ENCODE peak calls at places on chromosomes 13 and 19, in four cellular contexts. T is iris pigment epithelial cell, D is left cardiac atrium, R is NCI-H1417 treated with DMSO at 0.1 percent for 48 hours. A is an unnamed sample.

GRCh38 chr13:92510416-92510815 is 716.2 kb upstream of the GPC6 start:
- DNase-seq in T (peak), D (no peak), R (no peak), A (peak)

GRCh38 chr19:39360599-39360998 is 18.4 kb downstream of the SAMD4B start:
- DNase-seq in T (no peak), D (no peak), R (no peak), A (no peak)

GRCh38 chr13:95588134-95588533 is 35.6 kb downstream of the CLDN10 start:
- DNase-seq in T (no peak), D (no peak), R (no peak), A (no peak)

GRCh38 chr19:3980353-3981251 is 4.7 kb downstream of the EEF2 start:
- DNase-seq in T (no peak), D (no peak), R (no peak), A (no peak)

GRCh38 chr19:29724102-29724641 is 9.1 kb upstream of the C19orf12 start:
- DNase-seq in T (peak), D (no peak), R (no peak), A (no peak)

GRCh38 chr19:2451741-2452140 is 5.0 kb downstream of the LMNB2 start:
- DNase-seq in T (no peak), D (no peak), R (no peak), A (no peak)

GRCh38 chr19:12825259-12826131 is 8.9 kb downstream of the RTBDN start:
- DNase-seq in T (no peak), D (peak), R (no peak), A (no peak)

GRCh38 chr13:94345374-94346195 is 133.9 kb downstream of the DCT start:
- DNase-seq in T (peak), D (no peak), R (peak), A (peak)

GRCh38 chr13:32430018-32430747 is 2.3 kb upstream of the N4BP2L1 start:
- DNase-seq in T (no peak), D (no peak), R (no peak), A (no peak)

GRCh38 chr19:9431475-9431874 is 3.9 kb downstream of the ZNF266 start:
- DNase-seq in T (peak), D (no peak), R (no peak), A (no peak)

GRCh38 chr19:52621376-52621775 is 16.8 kb downstream of the ZNF83 start:
- DNase-seq in T (no peak), D (no peak), R (no peak), A (no peak)

GRCh38 chr19:1826557-1827521 is 14.8 kb upstream of the ATP8B3 start:
- DNase-seq in T (no peak), D (no peak), R (no peak), A (peak)

GRCh38 chr13:46355906-46356305 is 31.1 kb downstream of the RUBCNL start:
- DNase-seq in T (no peak), D (no peak), R (no peak), A (peak)

GRCh38 chr19:50909240-50910070 is 1.7 kb downstream of the KLK4 start:
- DNase-seq in T (peak), D (peak), R (no peak), A (no peak)

GRCh38 chr13:90686438-90686837 is 661.0 kb upstream of the MIR17HG start:
- DNase-seq in T (peak), D (no peak), R (no peak), A (peak)

GRCh38 chr13:99256709-99257108 is 1.5 kb downstream of the GPR18 start:
- DNase-seq in T (peak), D (no peak), R (no peak), A (peak)

GRCh38 chr13:80712026-80712425 is 371.1 kb upstream of the SPRY2 start:
- DNase-seq in T (peak), D (no peak), R (no peak), A (no peak)

GRCh38 chr13:93690139-93690538 is 463.5 kb downstream of the GPC6 start:
- DNase-seq in T (peak), D (no peak), R (no peak), A (no peak)

GRCh38 chr13:34913040-34913439 is 29.0 kb upstream of the NBEA start:
- DNase-seq in T (peak), D (no peak), R (no peak), A (peak)

GRCh38 chr19:35397064-35397463 is 26.2 kb downstream of the GPR42 start:
- DNase-seq in T (no peak), D (no peak), R (no peak), A (no peak)

A was measured in renal cortical epithelial cell.